ENCODE peak calls at places on chromosomes 2 and 18, in six cellular contexts. K is AG04450, O is heart left ventricle, Q is adipocyte, P is mammary epithelial cell, A is cardiac muscle cell. H is an unnamed sample.

GRCh38 chr2:128412181-128412871 is 93.7 kb upstream of the HS6ST1 start:
- DNase-seq in K (no peak), O (no peak), Q (no peak), P (no peak), A (no peak), H (no peak)

GRCh38 chr2:239312741-239313246 is 88.0 kb downstream of the HDAC4 start:
- DNase-seq in K (no peak), O (no peak), Q (no peak), P (no peak), A (no peak), H (peak)

GRCh38 chr2:163778045-163778753 is 42.4 kb upstream of the FIGN start:
- DNase-seq in K (peak), O (no peak), Q (peak), P (peak), A (no peak), H (peak)

GRCh38 chr2:169091761-169092523 is 22.6 kb downstream of the DHRS9 start:
- DNase-seq in K (no peak), O (no peak), Q (peak), P (peak), A (no peak), H (peak)

GRCh38 chr18:78071146-78071710 is 821.6 kb downstream of the GALR1 start:
- DNase-seq in K (no peak), O (no peak), Q (no peak), P (no peak), A (no peak), H (peak)

GRCh38 chr18:67600181-67600631 is 83.7 kb upstream of the DSEL start:
- DNase-seq in K (peak), O (no peak), Q (peak), P (peak), A (peak), H (no peak)

GRCh38 chr2:85541753-85542457 is 2.9 kb downstream of the MAT2A start:
- DNase-seq in K (no peak), O (no peak), Q (no peak), P (no peak), A (no peak), H (no peak)

GRCh38 chr2:151851761-151852160 is 23.5 kb upstream of the ARL5A start:
- DNase-seq in K (no peak), O (no peak), Q (peak), P (no peak), A (peak), H (no peak)

GRCh38 chr2:74530239-74531161 is 767 bp downstream of the HTRA2 start:
- DNase-seq in K (no peak), O (no peak), Q (peak), P (peak), A (peak), H (peak)

GRCh38 chr18:46916551-46917107 is 678 bp downstream of the PIAS2 start:
- DNase-seq in K (no peak), O (no peak), Q (peak), P (peak), A (no peak), H (no peak)

GRCh38 chr2:119384971-119385370 is 18.2 kb downstream of the DBI start:
- DNase-seq in K (no peak), O (no peak), Q (no peak), P (no peak), A (no peak), H (no peak)

GRCh38 chr2:212777020-212777491 is 238.5 kb upstream of the ERBB4 start:
- DNase-seq in K (no peak), O (no peak), Q (peak), P (peak), A (peak), H (no peak)

GRCh38 chr2:136128905-136129304 is 11.0 kb upstream of the CXCR4 start:
- DNase-seq in K (no peak), O (no peak), Q (no peak), P (no peak), A (no peak), H (no peak)

GRCh38 chr2:39068757-39069515 is 51.9 kb downstream of the SOS1 start:
- DNase-seq in K (no peak), O (no peak), Q (no peak), P (peak), A (peak), H (no peak)

GRCh38 chr2:175180701-175181103 is 808 bp downstream of the ATP5MC3 start:
- DNase-seq in K (no peak), O (peak), Q (peak), P (peak), A (peak), H (peak)

GRCh38 chr2:241943961-241944575 is 74.5 kb downstream of the RTP5 start:
- DNase-seq in K (no peak), O (no peak), Q (no peak), P (no peak), A (no peak), H (no peak)

GRCh38 chr2:173017657-173018420 is 57.8 kb upstream of the MAP3K20 start:
- DNase-seq in K (no peak), O (peak), Q (no peak), P (no peak), A (no peak), H (no peak)

GRCh38 chr2:64479259-64480198 is 25.6 kb downstream of the LGALSL start:
- DNase-seq in K (no peak), O (no peak), Q (no peak), P (peak), A (no peak), H (no peak)

GRCh38 chr2:228180126-228181097 is 1.1 kb downstream of the SPHKAP start:
- DNase-seq in K (no peak), O (peak), Q (peak), P (no peak), A (peak), H (no peak)

GRCh38 chr2:136305517-136306192 is 187.7 kb upstream of the CXCR4 start:
- DNase-seq in K (no peak), O (no peak), Q (no peak), P (peak), A (no peak), H (no peak)

GRCh38 chr2:233349005-233349998 is 5.0 kb upstream of the DGKD start:
- DNase-seq in K (no peak), O (peak), Q (no peak), P (no peak), A (no peak), H (peak)

GRCh38 chr18:25941556-25941955 is 148.9 kb downstream of the SS18 start:
- DNase-seq in K (no peak), O (no peak), Q (no peak), P (peak), A (no peak), H (no peak)

GRCh38 chr2:162934191-162934590 is 95.6 kb upstream of the KCNH7 start:
- DNase-seq in K (no peak), O (no peak), Q (no peak), P (no peak), A (no peak), H (no peak)

GRCh38 chr2:22355816-22356433 is 1029.1 kb upstream of the KLHL29 start:
- DNase-seq in K (no peak), O (peak), Q (peak), P (no peak), A (peak), H (peak)

GRCh38 chr2:198545411-198545810 is 741.0 kb downstream of the PLCL1 start:
- DNase-seq in K (no peak), O (no peak), Q (no peak), P (peak), A (no peak), H (no peak)

GRCh38 chr2:118991554-118991953 is 49.6 kb downstream of the MARCO start:
- DNase-seq in K (no peak), O (no peak), Q (no peak), P (no peak), A (no peak), H (no peak)

GRCh38 chr2:237591021-237591370 is 462 bp upstream of the RAB17 start:
- DNase-seq in K (no peak), O (no peak), Q (no peak), P (peak), A (no peak), H (no peak)

GRCh38 chr2:186457908-186458307 is 28.2 kb upstream of the ZC3H15 start:
- DNase-seq in K (no peak), O (no peak), Q (no peak), P (no peak), A (no peak), H (no peak)

DNA sequence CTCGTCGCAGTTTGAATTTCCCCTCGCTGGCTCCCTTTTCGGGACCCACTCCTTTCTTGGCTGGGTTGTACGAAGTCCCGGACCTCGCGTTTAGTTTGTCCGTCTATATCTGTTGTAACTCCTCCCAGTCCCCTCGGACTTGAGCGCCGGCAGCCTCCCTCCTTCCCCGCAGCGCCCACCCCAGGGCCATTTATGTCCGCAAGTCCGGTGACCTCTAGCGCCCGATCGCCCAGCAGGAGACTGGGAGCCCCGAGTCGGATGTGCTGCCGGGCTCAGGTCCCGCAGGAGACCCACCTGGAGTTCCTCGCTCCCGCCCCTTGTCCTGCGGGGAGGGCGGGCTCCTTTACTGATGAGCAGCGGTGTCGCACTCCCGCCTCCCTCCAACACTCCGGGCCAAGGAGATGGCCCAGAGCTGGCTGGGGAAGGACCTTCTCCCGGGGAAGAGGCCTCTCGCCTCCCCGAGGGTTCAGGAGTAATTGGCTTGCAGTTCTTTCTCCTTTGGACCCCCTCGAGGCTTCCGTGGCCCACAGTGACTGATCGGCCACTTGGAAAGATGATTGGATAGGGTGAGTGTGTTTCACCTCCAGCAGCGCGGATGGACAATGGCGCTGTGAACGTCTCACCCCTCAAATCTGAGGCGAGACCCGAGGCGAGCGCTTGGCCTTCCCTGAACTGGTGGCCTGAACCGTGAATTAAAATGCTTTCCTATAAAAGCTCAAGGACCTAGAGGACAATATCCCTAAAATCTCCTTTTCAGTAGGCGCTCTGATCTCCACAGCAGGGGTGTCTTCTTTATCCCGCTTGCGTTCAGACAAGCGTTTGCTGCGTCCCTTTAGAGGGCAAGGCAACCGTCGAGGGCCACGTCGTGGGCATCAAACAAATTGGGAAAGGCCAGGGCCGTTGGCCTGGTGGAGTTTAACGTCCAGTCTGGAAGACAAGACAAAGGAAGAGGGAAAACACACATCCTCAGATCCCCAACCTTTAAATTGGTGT is 978 bp upstream of the RAX start:
- DNase-seq in K (no peak), O (no peak), Q (no peak), P (no peak), A (peak), H (no peak)
- H3K4me3 ChIP-seq in K (no peak), O (no peak), Q (no peak), P (no peak), A (peak), H (no peak)

GRCh38 chr2:108588070-108588668 is 53.9 kb downstream of the LIMS1 start:
- DNase-seq in K (no peak), O (no peak), Q (no peak), P (peak), A (no peak), H (no peak)
- H3K4me3 ChIP-seq in K (no peak), O (no peak), Q (peak), P (no peak), A (no peak), H (peak)

DNA sequence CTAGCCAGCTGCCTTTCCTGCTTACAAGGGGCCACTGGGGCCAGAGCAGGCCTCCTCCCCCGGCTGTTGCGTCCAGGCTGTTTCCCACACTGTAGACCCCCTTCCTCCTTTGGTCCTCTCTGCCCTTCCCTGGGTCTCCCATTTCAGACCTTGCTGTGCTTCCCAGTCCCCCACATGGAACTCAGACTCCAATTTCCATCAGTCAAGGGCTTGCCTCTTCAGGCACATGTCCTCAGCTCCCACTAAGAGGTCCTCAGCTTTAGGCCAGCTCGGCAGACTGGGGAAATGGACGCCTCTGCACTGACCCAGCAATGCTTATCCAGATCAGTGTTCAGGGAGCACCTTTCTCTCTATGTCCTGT is 98.0 kb upstream of the BZW1 start:
- DNase-seq in K (no peak), O (no peak), Q (no peak), P (no peak), A (no peak), H (no peak)
- H3K4me3 ChIP-seq in K (no peak), O (no peak), Q (peak), P (no peak), A (no peak), H (no peak)

DNA sequence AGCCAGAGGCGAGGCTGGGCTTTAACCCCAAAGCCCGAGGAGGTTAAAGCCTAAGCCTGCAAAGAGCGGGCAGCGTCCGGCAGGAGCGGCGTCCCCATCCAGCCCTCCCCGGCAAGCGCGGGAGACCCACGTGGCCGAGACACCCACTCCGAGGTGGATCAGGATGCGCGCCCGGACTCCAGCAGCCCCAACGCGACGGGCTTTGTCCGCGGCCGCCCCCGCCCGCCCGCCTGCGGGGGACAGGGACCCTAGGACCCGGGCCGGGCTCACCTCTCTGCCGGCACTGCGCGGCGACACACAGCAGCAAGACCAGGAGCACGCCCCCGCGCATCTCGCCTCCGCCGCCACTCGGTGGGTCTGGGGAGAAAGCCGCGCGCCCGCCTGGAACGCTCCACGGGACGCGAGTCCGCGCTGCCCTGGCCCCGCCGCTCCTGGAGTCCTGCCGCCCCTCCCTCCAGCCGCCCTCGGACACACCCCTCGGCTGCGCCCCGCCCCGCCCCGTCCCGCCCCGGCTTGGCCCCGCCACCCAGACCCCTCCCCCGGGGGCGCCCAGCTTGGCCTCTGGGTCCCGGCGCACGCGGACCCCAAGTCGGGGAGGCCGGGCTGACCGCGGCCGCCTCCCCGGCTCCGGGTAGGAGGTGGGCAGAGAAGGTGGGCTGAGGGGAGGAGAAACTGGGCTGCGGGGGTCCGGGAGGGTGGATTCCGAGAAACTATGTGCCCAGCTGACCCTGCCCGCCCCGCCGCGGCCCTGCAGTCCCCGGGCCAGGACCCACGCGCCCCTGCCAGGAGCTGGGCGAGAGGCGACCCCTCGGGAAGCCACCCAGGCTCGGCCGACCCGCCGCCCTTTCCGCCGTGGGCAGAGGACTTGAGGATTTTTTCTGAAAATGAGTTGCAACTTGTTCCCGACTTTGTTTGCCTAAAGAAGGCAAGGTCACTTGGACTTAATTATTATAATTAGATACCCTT is at the start of gene LAMA1:
- DNase-seq in K (no peak), O (no peak), Q (peak), P (no peak), A (peak), H (peak)
- H3K4me3 ChIP-seq in K (peak), O (peak), Q (peak), P (peak), A (peak), H (peak)

DNA sequence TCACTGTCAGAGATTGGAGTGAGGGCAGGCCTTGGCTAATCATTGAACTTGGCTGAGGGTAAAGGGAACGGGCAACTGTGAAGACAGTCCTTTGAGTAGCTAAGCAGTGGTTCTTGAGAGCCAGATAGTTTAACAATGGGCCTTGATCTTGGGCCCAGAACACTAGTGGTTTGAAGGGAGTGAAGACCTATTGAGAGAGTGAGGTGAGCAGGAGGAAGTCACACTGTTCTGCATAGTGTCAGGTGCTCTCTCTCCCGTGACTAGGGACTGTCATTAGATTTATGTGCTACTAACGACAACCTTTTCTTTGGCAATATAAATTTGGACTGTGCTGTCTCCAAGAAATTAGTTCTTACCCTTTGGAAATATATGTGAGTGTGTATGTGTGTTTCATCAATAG is 44.6 kb upstream of the ALMS1 start:
- DNase-seq in K (no peak), O (no peak), Q (no peak), P (no peak), A (no peak), H (no peak)
- H3K4me3 ChIP-seq in K (no peak), O (no peak), Q (no peak), P (no peak), A (no peak), H (no peak)

GRCh38 chr2:28052691-28053090 is 162.2 kb downstream of the BABAM2 start:
- DNase-seq in K (no peak), O (no peak), Q (peak), P (peak), A (no peak), H (no peak)
- H3K4me3 ChIP-seq in K (no peak), O (no peak), Q (no peak), P (no peak), A (no peak), H (no peak)

GRCh38 chr2:12727641-12728040 is 10.9 kb downstream of the TRIB2 start:
- DNase-seq in K (no peak), O (no peak), Q (no peak), P (no peak), A (no peak), H (no peak)
- H3K4me3 ChIP-seq in K (no peak), O (no peak), Q (no peak), P (no peak), A (no peak), H (no peak)